ENCODE peak calls at places on chromosomes 7 and 10, in seven cellular contexts. J is T-helper 1 cell, P is mucosa of gallbladder, I is keratinocyte, U is posterior cingulate gyrus, R is Right ventricle myocardium superior, G is AG08395. A is an unnamed sample.

GRCh38 chr7:16083931-16084330 is 337.4 kb downstream of the CRPPA start:
- DNase-seq in P (no peak), R (no peak), J (no peak), I (peak), G (no peak), U (no peak), A (no peak)

GRCh38 chr7:2109936-2110585 is 122.7 kb downstream of the MAD1L1 start:
- DNase-seq in J (no peak), P (no peak), I (peak), G (peak), U (no peak), R (no peak), A (peak)

GRCh38 chr7:90250601-90251303 is 5.8 kb downstream of the CFAP69 start:
- DNase-seq in G (peak), U (no peak), R (no peak), J (no peak), I (no peak), P (no peak), A (peak)

GRCh38 chr10:82397859-82398258 is 522.9 kb downstream of the NRG3 start:
- DNase-seq in I (no peak), G (no peak), P (no peak), J (no peak), R (no peak), U (no peak), A (no peak)

GRCh38 chr7:50359995-50360925 is 55.7 kb downstream of the IKZF1 start:
- DNase-seq in J (peak), R (no peak), U (no peak), P (no peak), G (no peak), I (no peak), A (peak)

GRCh38 chr7:143492043-143492471 is 14.4 kb downstream of the TAS2R41 start:
- DNase-seq in P (no peak), I (no peak), G (peak), R (no peak), U (no peak), J (no peak), A (peak)

GRCh38 chr7:102892631-102893278 is 20.0 kb upstream of the LRRC17 start:
- DNase-seq in P (no peak), U (no peak), R (no peak), J (no peak), I (no peak), G (no peak), A (no peak)

GRCh38 chr10:110370005-110370404 is 65.3 kb upstream of the SMNDC1 start:
- DNase-seq in J (no peak), G (no peak), U (no peak), P (no peak), R (no peak), I (no peak), A (no peak)

GRCh38 chr7:98506471-98506870 is 105.6 kb upstream of the BAIAP2L1 start:
- DNase-seq in G (no peak), R (no peak), P (no peak), I (no peak), U (no peak), J (no peak), A (no peak)

GRCh38 chr10:101358706-101359300 is 4.8 kb downstream of the BTRC start:
- DNase-seq in G (no peak), R (no peak), I (no peak), P (no peak), U (no peak), J (no peak), A (no peak)

GRCh38 chr10:129764901-129765663 is 199.0 kb downstream of the EBF3 start:
- DNase-seq in R (no peak), P (no peak), G (no peak), I (no peak), J (no peak), U (no peak), A (no peak)

GRCh38 chr7:44141221-44141850 is at the start of gene MYL7:
- DNase-seq in G (no peak), U (no peak), I (no peak), R (no peak), J (no peak), P (no peak), A (no peak)

GRCh38 chr10:50932113-50932512 is 46.7 kb upstream of the A1CF start:
- DNase-seq in R (no peak), I (no peak), U (no peak), P (no peak), J (no peak), G (no peak), A (no peak)

GRCh38 chr10:51564896-51565505 is 134.4 kb downstream of the CSTF2T start:
- DNase-seq in P (no peak), J (no peak), R (no peak), U (no peak), I (no peak), G (no peak), A (no peak)

GRCh38 chr10:105793071-105793470 is 1152.0 kb downstream of the SORCS3 start:
- DNase-seq in G (no peak), R (no peak), I (no peak), J (no peak), P (no peak), U (no peak), A (no peak)

GRCh38 chr10:49318751-49319150 is 19.8 kb downstream of the C10orf71 start:
- DNase-seq in G (no peak), P (no peak), J (no peak), I (no peak), U (no peak), R (no peak), A (no peak)

GRCh38 chr10:129491123-129491734 is 24.2 kb downstream of the MGMT start:
- DNase-seq in R (no peak), U (no peak), J (no peak), P (no peak), G (no peak), I (no peak), A (no peak)

GRCh38 chr10:19576576-19576975 is 239.7 kb upstream of the PLXDC2 start:
- DNase-seq in P (no peak), I (no peak), J (no peak), G (no peak), R (no peak), U (no peak), A (no peak)

GRCh38 chr10:7409732-7410168 is 1.1 kb downstream of the SFMBT2 start:
- DNase-seq in U (peak), P (no peak), R (no peak), I (no peak), J (no peak), G (no peak), A (peak)

GRCh38 chr7:155214328-155214986 is 83.2 kb upstream of the INSIG1 start:
- DNase-seq in G (peak), J (no peak), I (no peak), R (no peak), P (peak), U (no peak), A (no peak)

GRCh38 chr7:101200862-101201599 is at the start of gene MOGAT3:
- DNase-seq in P (no peak), U (no peak), I (no peak), R (no peak), J (no peak), G (no peak), A (no peak)

A was measured in Daoy.